ENCODE peak calls at places on chromosomes 16 and 17, in eight cellular contexts. Q, O, H, G, I, U, D and C are unnamed samples. For H3K27me3, the result is how much of the 10 kb centered on the place peaks cover.

GRCh38 chr16:60091479-60091878 is 1357.4 kb upstream of the GOT2 start:
- DNase-seq in O (no peak), U (no peak), D (no peak), G (no peak), Q (no peak), I (no peak), H (no peak), C (no peak)

GRCh38 chr17:65711671-65712276 is 150.3 kb upstream of the AXIN2 start:
- DNase-seq in U (no peak), H (no peak), D (no peak), O (no peak), I (no peak), G (no peak), Q (peak), C (no peak)

GRCh38 chr17:80891096-80892018 is 100.3 kb upstream of the CHMP6 start:
- DNase-seq in H (no peak), D (no peak), U (no peak), O (peak), Q (no peak), I (peak), G (peak), C (peak)

GRCh38 chr17:53626286-53626685 is 196.4 kb upstream of the KIF2B start:
- DNase-seq in D (no peak), U (no peak), I (no peak), O (no peak), Q (peak), G (peak), H (no peak), C (no peak)

GRCh38 chr16:86761117-86761971 is 183.0 kb downstream of the FOXL1 start:
- DNase-seq in I (no peak), O (peak), G (peak), D (peak), Q (peak), H (no peak), U (peak), C (peak)

GRCh38 chr17:6495450-6496115 is 51.3 kb downstream of the PIMREG start:
- DNase-seq in U (no peak), H (no peak), G (no peak), O (no peak), I (peak), Q (no peak), D (no peak), C (no peak)

GRCh38 chr17:42651392-42651791 is 7.7 kb upstream of the TUBG2 start:
- DNase-seq in O (no peak), G (no peak), H (no peak), Q (no peak), U (no peak), I (no peak), D (no peak), C (no peak)

GRCh38 chr16:54289242-54290051 is 2.9 kb upstream of the IRX3 start:
- DNase-seq in Q (no peak), I (no peak), D (no peak), H (no peak), U (no peak), O (no peak), G (peak), C (no peak)

GRCh38 chr16:67675579-67675935 is 8.9 kb downstream of the C16orf86 start:
- DNase-seq in I (peak), U (no peak), Q (no peak), O (no peak), G (no peak), D (no peak), H (no peak), C (no peak)

GRCh38 chr17:3754458-3755334 is 31.0 kb downstream of the HASPIN start:
- DNase-seq in O (peak), G (no peak), U (no peak), D (no peak), I (peak), H (no peak), Q (peak), C (no peak)

GRCh38 chr16:29790949-29791844 is 646 bp downstream of the KIF22 start:
- DNase-seq in I (no peak), G (no peak), O (no peak), H (no peak), U (no peak), Q (no peak), D (peak), C (no peak)

GRCh38 chr17:72666519-72666874 is 426.0 kb downstream of the SLC39A11 start:
- DNase-seq in O (no peak), H (no peak), I (no peak), Q (no peak), G (no peak), U (no peak), D (peak), C (no peak)

DNA sequence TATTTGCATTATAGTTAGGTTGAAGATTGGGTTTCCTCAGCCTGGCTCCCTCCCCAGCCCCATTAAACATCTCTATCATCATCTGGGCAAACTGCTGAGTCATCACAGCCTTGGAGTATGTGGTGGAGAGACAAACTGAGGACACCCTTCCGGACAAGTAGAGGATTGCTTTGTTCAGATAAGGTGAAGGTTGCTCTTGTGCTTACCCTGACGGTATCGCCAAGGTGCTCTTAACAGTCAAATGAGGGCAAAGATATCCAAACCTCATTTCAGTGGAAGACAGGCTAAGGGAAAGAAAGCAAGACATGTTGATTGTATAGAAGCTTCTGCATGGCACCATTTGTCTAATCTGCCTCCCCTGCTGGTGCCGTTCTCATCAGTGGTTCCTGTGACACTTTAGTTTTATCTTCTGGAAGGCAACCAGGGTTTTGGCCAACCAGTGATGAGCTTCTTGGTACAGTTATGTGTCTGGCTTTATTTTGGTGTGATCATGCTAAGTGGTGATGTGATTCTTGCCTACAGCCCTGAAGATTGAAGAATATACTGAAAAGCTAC is 56.9 kb upstream of the LGALS9 start:
- DNase-seq in Q (no peak), I (no peak), D (no peak), O (peak), H (no peak), G (peak), U (no peak), C (no peak)
- H3K4me3 ChIP-seq in Q (no peak), I (no peak), D (no peak), O (no peak), H (no peak), G (no peak), U (no peak), C (no peak)

GRCh38 chr17:34764716-34765115 is 185.3 kb downstream of the TMEM132E start:
- DNase-seq in H (no peak), G (no peak), D (no peak), U (no peak), I (no peak), O (no peak), Q (no peak), C (no peak)

GRCh38 chr17:34771891-34772290 is 189.4 kb downstream of the CCT6B start:
- DNase-seq in H (no peak), I (no peak), Q (no peak), O (no peak), G (no peak), D (no peak), U (no peak), C (no peak)

GRCh38 chr17:34765291-34765690 is 185.9 kb downstream of the TMEM132E start:
- DNase-seq in H (no peak), I (no peak), D (no peak), G (no peak), O (no peak), Q (no peak), U (no peak), C (no peak)

GRCh38 chr17:34769049-34769448 is 189.7 kb downstream of the TMEM132E start:
- DNase-seq in H (no peak), G (no peak), D (no peak), I (no peak), U (no peak), Q (no peak), O (no peak), C (no peak)

GRCh38 chr17:34769899-34770298 is 190.5 kb downstream of the TMEM132E start:
- DNase-seq in Q (no peak), O (no peak), U (no peak), D (no peak), G (no peak), H (no peak), I (no peak), C (no peak)
- H3K27me3 ChIP-seq in Q (under half), O (under half), U (under half), D (under half), G (under half), H (under half), I (under half), C (under half)

GRCh38 chr17:76131692-76132573 is 9.1 kb downstream of the FOXJ1 start:
- DNase-seq in G (no peak), H (no peak), O (no peak), Q (no peak), U (no peak), D (no peak), I (no peak), C (no peak)

GRCh38 chr17:76130473-76130872 is 10.6 kb downstream of the FOXJ1 start:
- DNase-seq in O (no peak), I (no peak), G (no peak), U (no peak), H (no peak), D (no peak), Q (no peak), C (no peak)

GRCh38 chr17:76134911-76135809 is 5.9 kb downstream of the FOXJ1 start:
- DNase-seq in U (no peak), D (no peak), I (no peak), O (no peak), Q (no peak), G (no peak), H (no peak), C (no peak)

GRCh38 chr17:76132574-76133338 is 8.3 kb downstream of the FOXJ1 start:
- DNase-seq in D (no peak), I (no peak), Q (no peak), U (no peak), H (no peak), G (peak), O (no peak), C (no peak)

GRCh38 chr17:76131061-76131691 is 9.9 kb downstream of the FOXJ1 start:
- DNase-seq in G (no peak), D (no peak), Q (no peak), H (no peak), I (no peak), O (no peak), U (no peak), C (no peak)
- H3K4me3 ChIP-seq in G (no peak), D (no peak), Q (no peak), H (no peak), I (no peak), O (no peak), U (no peak), C (no peak)

DNA sequence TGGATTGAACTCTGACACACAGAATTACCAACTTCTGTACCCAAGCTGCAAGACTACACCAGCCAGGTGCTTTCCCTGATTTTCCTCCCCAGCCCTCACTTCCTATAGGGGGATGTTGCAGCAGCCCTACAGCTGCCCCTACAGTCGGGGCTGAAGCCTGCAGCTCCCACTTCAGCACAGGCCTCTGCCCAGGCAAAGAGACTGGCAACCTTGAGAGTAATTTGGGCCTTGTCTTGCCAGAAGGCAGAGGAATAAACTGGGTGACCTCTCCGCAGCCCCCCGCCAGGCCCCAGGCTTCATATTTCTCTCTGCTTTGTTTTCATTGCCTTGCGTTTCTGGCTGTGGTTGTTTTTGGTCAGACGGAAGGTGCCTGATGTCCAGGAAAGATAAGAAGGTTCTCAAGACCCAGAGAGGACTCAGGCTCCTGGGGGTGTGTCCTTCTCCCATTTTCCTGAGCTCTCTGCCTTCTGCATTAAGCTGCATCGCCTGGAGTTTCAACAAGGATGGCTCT is 32.0 kb downstream of the SLC6A4 start:
- DNase-seq in H (no peak), G (no peak), I (no peak), Q (no peak), U (no peak), O (no peak), D (no peak), C (no peak)
- H3K27me3 ChIP-seq in H (under half), G (under half), I (under half), Q (under half), U (under half), O (under half), D (under half), C (under half)

DNA sequence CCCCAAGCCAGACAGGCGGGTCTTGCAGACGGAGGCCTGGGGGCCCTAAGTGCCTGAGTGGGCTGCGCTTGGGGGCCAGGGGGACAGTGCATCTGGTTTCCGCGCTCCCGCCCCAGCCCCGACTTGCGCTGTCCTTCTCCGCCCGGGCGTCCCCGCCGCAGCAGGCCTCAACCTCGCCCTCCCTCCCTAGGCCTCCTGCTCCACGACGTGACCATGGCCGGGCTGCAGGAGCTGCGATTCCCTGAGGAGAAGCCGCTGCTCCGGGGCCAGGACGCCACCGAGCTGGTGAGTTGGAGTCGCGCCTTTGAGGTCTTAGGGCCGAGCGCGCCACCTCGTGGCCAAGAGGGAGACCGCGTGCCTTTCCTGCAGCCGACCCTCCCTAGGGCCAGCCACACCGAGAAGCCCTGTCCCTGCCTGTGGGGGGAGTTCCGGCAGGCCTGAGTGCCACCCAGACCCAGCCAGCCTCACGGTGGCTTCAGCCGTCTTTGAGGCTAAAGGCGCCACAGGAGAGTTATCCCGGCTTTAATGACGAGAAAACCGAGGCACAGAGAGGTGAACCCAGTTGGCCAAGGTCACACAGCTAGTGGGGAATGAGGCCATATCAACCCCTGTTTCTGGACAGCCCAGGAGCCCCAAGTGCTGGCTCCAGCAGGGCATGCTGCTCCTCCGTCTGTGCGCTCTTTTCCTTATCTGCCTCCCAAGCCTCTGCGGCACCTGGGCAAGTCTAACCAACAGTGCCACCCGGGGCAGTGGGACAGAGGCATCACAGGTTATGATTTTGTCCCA is 12.2 kb upstream of the NDRG4 start:
- DNase-seq in U (peak), D (peak), G (peak), I (peak), O (peak), H (no peak), Q (peak), C (peak)
- H3K4me3 ChIP-seq in U (no peak), D (no peak), G (no peak), I (peak), O (no peak), H (peak), Q (no peak), C (no peak)

GRCh38 chr16:15643453-15644305 is 725 bp upstream of the MARF1 start:
- DNase-seq in G (peak), I (peak), D (peak), H (no peak), Q (peak), O (peak), U (peak), C (peak)

GRCh38 chr16:15639061-15639568 is 3.8 kb downstream of the MARF1 start:
- DNase-seq in G (no peak), U (no peak), O (no peak), Q (no peak), H (no peak), D (peak), I (no peak), C (no peak)

GRCh38 chr16:15642557-15643452 is at the start of gene MARF1:
- DNase-seq in H (peak), O (peak), Q (peak), U (peak), D (peak), G (peak), I (peak), C (peak)

GRCh38 chr16:15641753-15642556 is 999 bp downstream of the MARF1 start:
- DNase-seq in U (no peak), G (no peak), H (no peak), Q (no peak), D (peak), O (no peak), I (no peak), C (no peak)

GRCh38 chr16:15640966-15641365 is 2.0 kb downstream of the MARF1 start:
- DNase-seq in O (no peak), D (peak), H (no peak), Q (no peak), G (no peak), I (no peak), U (no peak), C (no peak)
- H3K27me3 ChIP-seq in O (under half), D (under half), H (under half), Q (under half), G (under half), I (under half), U (under half), C (under half)